ENCODE peak calls at places on chromosomes 7 and 10, in seven cellular contexts. O is HL-60, T is astrocyte of the spinal cord, R is mammary epithelial cell, A is choroid plexus epithelial cell, Z is right lobe of liver, E is IMR-90. Q is an unnamed sample.

GRCh38 chr7:26531926-26532325 is 240.3 kb downstream of the SNX10 start:
- DNase-seq in Z (no peak), R (no peak), E (no peak), A (no peak), T (no peak), O (no peak), Q (no peak)

GRCh38 chr10:1638889-1639418 is 98.4 kb downstream of the ADARB2 start:
- DNase-seq in R (no peak), O (no peak), A (no peak), E (no peak), Z (no peak), T (no peak), Q (no peak)

GRCh38 chr7:25454562-25455031 is 226.3 kb upstream of the NPVF start:
- DNase-seq in Z (no peak), T (no peak), O (no peak), A (peak; percentile 3), E (no peak), R (no peak), Q (peak; percentile 35)

GRCh38 chr7:18198868-18199267 is 171.2 kb upstream of the PRPS1L1 start:
- DNase-seq in Z (no peak), O (no peak), T (no peak), A (no peak), E (no peak), R (no peak), Q (no peak)

GRCh38 chr10:117860823-117861222 is 185.9 kb downstream of the RAB11FIP2 start:
- DNase-seq in R (no peak), Z (no peak), E (peak; percentile 1), O (no peak), T (peak; percentile 3), A (peak; percentile 62), Q (peak; percentile 31)

GRCh38 chr7:129166745-129167144 is 21.7 kb upstream of the SMO start:
- DNase-seq in A (no peak), T (no peak), O (no peak), R (peak; percentile 27), E (no peak), Z (no peak), Q (no peak)

GRCh38 chr7:9488555-9488954 is 1055.1 kb downstream of the NXPH1 start:
- DNase-seq in T (peak; percentile 90), E (peak; percentile 19), O (no peak), R (peak; percentile 21), A (peak; percentile 79), Z (no peak), Q (peak; percentile 55)

GRCh38 chr10:73653701-73654100 is 2.1 kb downstream of the SYNPO2L start:
- DNase-seq in A (peak; percentile 87), T (peak; percentile 26), E (peak; percentile 60), O (no peak), R (no peak), Z (no peak), Q (peak; percentile 41)

GRCh38 chr10:132163278-132163765 is 23.4 kb upstream of the DPYSL4 start:
- DNase-seq in T (no peak), O (no peak), Z (no peak), R (no peak), A (no peak), E (no peak), Q (no peak)

GRCh38 chr10:97179731-97180366 is 5.9 kb downstream of the SLIT1 start:
- DNase-seq in T (no peak), E (no peak), A (no peak), O (no peak), Z (no peak), R (no peak), Q (no peak)

GRCh38 chr10:96017227-96017687 is 26.1 kb upstream of the CCNJ start:
- DNase-seq in E (peak; percentile 54), T (peak; percentile 58), R (peak; percentile 52), A (peak; percentile 73), O (peak; percentile 14), Z (no peak), Q (peak; percentile 90)

GRCh38 chr10:23310443-23310842 is 34.2 kb downstream of the C10orf67 start:
- DNase-seq in O (no peak), A (peak; percentile 6), Z (no peak), R (no peak), T (no peak), E (no peak), Q (no peak)

GRCh38 chr10:59057350-59057749 is 119.1 kb upstream of the PHYHIPL start:
- DNase-seq in O (no peak), E (no peak), R (no peak), Z (no peak), A (peak; percentile 8), T (no peak), Q (no peak)

GRCh38 chr10:119029613-119030420 is at the start of gene NANOS1:
- DNase-seq in R (peak; percentile 39), E (peak; percentile 21), T (no peak), O (no peak), Z (peak; percentile 32), A (peak; percentile 32), Q (no peak)

GRCh38 chr10:121296856-121297255 is 301.4 kb downstream of the FGFR2 start:
- DNase-seq in O (no peak), A (no peak), R (no peak), Z (no peak), T (no peak), E (no peak), Q (no peak)

GRCh38 chr7:18144171-18144570 is 116.5 kb upstream of the PRPS1L1 start:
- DNase-seq in R (no peak), A (no peak), E (no peak), T (no peak), O (peak; percentile 3), Z (no peak), Q (no peak)

GRCh38 chr10:110881247-110881646 is 9.5 kb downstream of the PDCD4 start:
- DNase-seq in E (no peak), Z (no peak), T (no peak), O (no peak), R (no peak), A (no peak), Q (no peak)

GRCh38 chr10:133009218-133009954 is 67.0 kb upstream of the CFAP46 start:
- DNase-seq in E (no peak), Z (peak; percentile 71), T (no peak), R (no peak), O (no peak), A (no peak), Q (peak; percentile 4)

GRCh38 chr7:84248267-84248666 is 53.7 kb upstream of the SEMA3A start:
- DNase-seq in T (no peak), O (peak; percentile 82), R (peak; percentile 26), E (peak; percentile 73), Z (no peak), A (peak; percentile 77), Q (peak; percentile 69)

GRCh38 chr10:126421745-126422144 is 33.5 kb upstream of the ADAM12 start:
- DNase-seq in Z (no peak), E (peak; percentile 90), T (peak; percentile 99), O (no peak), R (peak; percentile 39), A (peak; percentile 98), Q (peak; percentile 78)

GRCh38 chr7:132249591-132249971 is 326.7 kb downstream of the PLXNA4 start:
- DNase-seq in O (no peak), R (peak; percentile 6), Z (no peak), A (peak; percentile 18), T (no peak), E (no peak), Q (no peak)
- TF ChIP-seq CTCF in O (no peak), R (peak; percentile 56), Z (no peak), A (peak; percentile 38), T (peak; percentile 41), E (no peak), Q (no peak)

GRCh38 chr7:31340603-31341002 is at the start of gene NEUROD6:
- DNase-seq in Z (no peak), A (no peak), O (no peak), R (no peak), E (no peak), T (no peak), Q (no peak)

GRCh38 chr7:31336202-31337035 is 4.1 kb downstream of the NEUROD6 start:
- DNase-seq in T (no peak), Z (peak; percentile 61), R (no peak), O (no peak), A (no peak), E (no peak), Q (no peak)

GRCh38 chr7:31333301-31333700 is 7.2 kb downstream of the NEUROD6 start:
- DNase-seq in R (no peak), A (no peak), T (no peak), E (no peak), Z (no peak), O (no peak), Q (no peak)

GRCh38 chr7:31335889-31336201 is 4.7 kb downstream of the NEUROD6 start:
- DNase-seq in Z (no peak), T (no peak), O (no peak), R (no peak), A (no peak), E (no peak), Q (no peak)

GRCh38 chr7:31335161-31335888 is 5.2 kb downstream of the NEUROD6 start:
- DNase-seq in E (no peak), R (no peak), A (no peak), Z (no peak), O (no peak), T (no peak), Q (no peak)
- H3K4me3 ChIP-seq in E (no peak overlapping the region), R (no peak overlapping the region), A (no peak overlapping the region), Z (no peak overlapping the region), O (no peak overlapping the region), T (no peak overlapping the region), Q (no peak overlapping the region)

GRCh38 chr7:71740196-71740560 is 608.2 kb downstream of the GALNT17 start:
- DNase-seq in T (no peak), E (no peak), R (no peak), O (no peak), Z (no peak), A (no peak), Q (no peak)

GRCh38 chr7:71735961-71736556 is 604.1 kb downstream of the GALNT17 start:
- DNase-seq in A (peak; percentile 80), R (peak; percentile 31), E (peak; percentile 44), Z (peak; percentile 49), T (peak; percentile 62), O (peak; percentile 20), Q (peak; percentile 56)

GRCh38 chr7:71739520-71740195 is 607.7 kb downstream of the GALNT17 start:
- DNase-seq in O (no peak), A (no peak), R (no peak), E (no peak), T (no peak), Z (no peak), Q (no peak)
- TF ChIP-seq CTCF in O (no peak), A (no peak), R (no peak), E (no peak), T (no peak), Z (no peak), Q (no peak)

GRCh38 chr10:9547921-9548904 is 1469.5 kb upstream of the CELF2 start:
- DNase-seq in E (no peak), T (no peak), O (no peak), Z (no peak), A (no peak), R (no peak), Q (no peak)

GRCh38 chr10:9545073-9545472 is 1472.6 kb upstream of the CELF2 start:
- DNase-seq in Z (no peak), E (no peak), T (no peak), O (no peak), R (no peak), A (no peak), Q (peak; percentile 11)

DNA sequence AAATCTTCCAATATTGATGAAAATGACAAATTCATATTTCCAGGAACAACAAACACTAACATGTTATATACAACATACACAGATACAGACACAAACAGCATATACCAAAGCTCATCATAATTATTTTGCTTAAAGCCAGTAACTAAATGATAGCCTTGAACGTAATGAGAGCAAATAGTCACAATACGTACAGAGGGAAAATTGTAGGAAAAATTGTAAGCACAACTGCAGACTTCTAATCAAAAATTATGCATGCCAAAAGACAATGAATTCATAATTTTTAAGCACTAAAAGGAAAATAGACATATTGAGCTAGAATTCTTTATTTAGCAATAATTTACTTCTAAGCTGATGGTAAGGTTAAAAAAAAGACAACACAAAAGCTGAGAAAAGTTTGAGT is 1466.9 kb upstream of the CELF2 start:
- DNase-seq in O (no peak), T (no peak), Z (no peak), A (no peak), R (no peak), E (no peak), Q (no peak)
- H3K4me3 ChIP-seq in O (no peak overlapping the region), T (no peak overlapping the region), Z (no peak overlapping the region), A (no peak overlapping the region), R (no peak overlapping the region), E (no peak overlapping the region), Q (no peak overlapping the region)

Q was measured in fibroblast of villous mesenchyme.